ENCODE peak calls at places on chromosomes 13 and 19, in four cellular contexts. One of them, this sample, is unnamed.

GRCh38 chr13:77720988-77721387 is 23.5 kb downstream of the SLAIN1 start:
- DNase-seq in neuronal stem cell: no peak
- DNase-seq in mesenchymal stem cell: no peak
- DNase-seq in H1: no peak
- DNase-seq in this sample: no peak

GRCh38 chr13:45055198-45055901 is 65.0 kb upstream of the GTF2F2 start:
- DNase-seq in mesenchymal stem cell: peak; percentile 77
- DNase-seq in neuronal stem cell: no peak
- DNase-seq in H1: no peak
- DNase-seq in this sample: no peak

GRCh38 chr19:21835810-21836444 is at the start of gene ZNF43:
- DNase-seq in neuronal stem cell: peak; percentile 92
- DNase-seq in H1: peak; percentile 88
- DNase-seq in mesenchymal stem cell: peak; percentile 96
- DNase-seq in this sample: peak; percentile 91

GRCh38 chr19:32416749-32417469 is 11.3 kb downstream of the DPY19L3 start:
- DNase-seq in mesenchymal stem cell: no peak
- DNase-seq in neuronal stem cell: no peak
- DNase-seq in H1: no peak
- DNase-seq in this sample: no peak

GRCh38 chr13:30030141-30030750 is 179.8 kb upstream of the UBL3 start:
- DNase-seq in mesenchymal stem cell: no peak
- DNase-seq in neuronal stem cell: no peak
- DNase-seq in H1: no peak
- DNase-seq in this sample: no peak

GRCh38 chr19:50893047-50893737 is 18.0 kb downstream of the KLK4 start:
- DNase-seq in neuronal stem cell: no peak
- DNase-seq in H1: peak; percentile 61
- DNase-seq in mesenchymal stem cell: no peak
- DNase-seq in this sample: no peak

GRCh38 chr19:45177817-45178261 is at the start of gene TRAPPC6A:
- DNase-seq in H1: no peak
- DNase-seq in neuronal stem cell: no peak
- DNase-seq in mesenchymal stem cell: peak; percentile 89
- DNase-seq in this sample: peak; percentile 93

GRCh38 chr19:787551-787950 is 9.7 kb upstream of the PTBP1 start:
- DNase-seq in mesenchymal stem cell: no peak
- DNase-seq in H1: no peak
- DNase-seq in neuronal stem cell: no peak
- DNase-seq in this sample: peak; percentile 37

GRCh38 chr19:2150794-2151338 is 500 bp downstream of the AP3D1 start:
- DNase-seq in mesenchymal stem cell: peak; percentile 20
- DNase-seq in neuronal stem cell: no peak
- DNase-seq in H1: peak; percentile 69
- DNase-seq in this sample: no peak

GRCh38 chr19:31338069-31338767 is 11.0 kb downstream of the TSHZ3 start:
- DNase-seq in neuronal stem cell: no peak
- DNase-seq in mesenchymal stem cell: peak; percentile 93
- DNase-seq in H1: peak; percentile 75
- DNase-seq in this sample: no peak

GRCh38 chr13:59452189-59452588 is 711.5 kb downstream of the DIAPH3 start:
- DNase-seq in H1: no peak
- DNase-seq in neuronal stem cell: no peak
- DNase-seq in mesenchymal stem cell: no peak
- DNase-seq in this sample: no peak

GRCh38 chr13:51311271-51311670 is 28.2 kb upstream of the SERPINE3 start:
- DNase-seq in H1: no peak
- DNase-seq in mesenchymal stem cell: no peak
- DNase-seq in neuronal stem cell: no peak
- DNase-seq in this sample: no peak

GRCh38 chr13:72599148-72599743 is 128.2 kb downstream of the MZT1 start:
- DNase-seq in neuronal stem cell: no peak
- DNase-seq in mesenchymal stem cell: no peak
- DNase-seq in H1: no peak
- DNase-seq in this sample: no peak

GRCh38 chr13:105441406-105441805 is 1094.1 kb downstream of the EFNB2 start:
- DNase-seq in H1: no peak
- DNase-seq in mesenchymal stem cell: peak; percentile 16
- DNase-seq in neuronal stem cell: no peak
- DNase-seq in this sample: no peak

GRCh38 chr13:43405457-43405856 is 381.3 kb downstream of the ENOX1 start:
- DNase-seq in H1: no peak
- DNase-seq in mesenchymal stem cell: peak; percentile 72
- DNase-seq in neuronal stem cell: no peak
- DNase-seq in this sample: peak; percentile 34

GRCh38 chr13:79782541-79783216 is 301.7 kb downstream of the NDFIP2 start:
- DNase-seq in neuronal stem cell: peak; percentile 85
- DNase-seq in H1: peak; percentile 66
- DNase-seq in mesenchymal stem cell: peak; percentile 87
- DNase-seq in this sample: no peak
- H3K9ac ChIP-seq in neuronal stem cell: no peak overlapping the region
- H3K9ac ChIP-seq in H1: no peak overlapping the region
- H3K9ac ChIP-seq in mesenchymal stem cell: no peak overlapping the region
- H3K9ac ChIP-seq in this sample: no peak overlapping the region

DNA sequence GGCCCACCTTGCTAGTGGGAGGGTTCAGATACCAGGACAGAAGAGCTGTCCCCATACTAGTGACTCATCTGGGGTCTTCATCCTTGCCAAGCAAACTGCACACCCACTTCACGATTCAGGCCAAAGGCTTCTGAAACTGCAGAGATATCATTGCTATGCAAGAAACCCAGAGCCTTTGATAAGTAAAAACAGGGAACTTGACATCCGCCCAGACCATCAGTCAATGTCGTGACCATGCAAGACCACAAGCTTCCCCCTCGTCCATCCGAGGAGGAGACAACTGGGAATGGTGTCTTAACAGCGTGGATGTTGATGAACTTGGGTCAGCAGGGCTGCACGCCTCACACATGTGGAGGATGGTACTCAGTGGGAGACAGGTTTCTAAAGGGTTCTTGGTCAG is 58.0 kb downstream of the ABCC4 start:
- DNase-seq in neuronal stem cell: no peak
- DNase-seq in mesenchymal stem cell: no peak
- DNase-seq in H1: no peak
- DNase-seq in this sample: no peak
- H3K4me3 ChIP-seq in neuronal stem cell: no peak overlapping the region
- H3K4me3 ChIP-seq in mesenchymal stem cell: no peak overlapping the region
- H3K4me3 ChIP-seq in H1: no peak overlapping the region
- H3K4me3 ChIP-seq in this sample: no peak overlapping the region

GRCh38 chr19:13840751-13841338 is 36.1 kb upstream of the NANOS3 start:
- DNase-seq in H1: no peak
- DNase-seq in neuronal stem cell: no peak
- DNase-seq in mesenchymal stem cell: no peak
- DNase-seq in this sample: no peak

GRCh38 chr19:13844130-13844631 is 32.8 kb upstream of the NANOS3 start:
- DNase-seq in neuronal stem cell: no peak
- DNase-seq in H1: peak; percentile 53
- DNase-seq in mesenchymal stem cell: no peak
- DNase-seq in this sample: no peak

GRCh38 chr19:13841339-13842293 is 35.3 kb upstream of the NANOS3 start:
- DNase-seq in neuronal stem cell: no peak
- DNase-seq in H1: no peak
- DNase-seq in mesenchymal stem cell: peak; percentile 73
- DNase-seq in this sample: peak; percentile 65

GRCh38 chr19:13843104-13843921 is 33.6 kb upstream of the NANOS3 start:
- DNase-seq in H1: peak; percentile 68
- DNase-seq in mesenchymal stem cell: peak; percentile 86
- DNase-seq in neuronal stem cell: no peak
- DNase-seq in this sample: peak; percentile 53

DNA sequence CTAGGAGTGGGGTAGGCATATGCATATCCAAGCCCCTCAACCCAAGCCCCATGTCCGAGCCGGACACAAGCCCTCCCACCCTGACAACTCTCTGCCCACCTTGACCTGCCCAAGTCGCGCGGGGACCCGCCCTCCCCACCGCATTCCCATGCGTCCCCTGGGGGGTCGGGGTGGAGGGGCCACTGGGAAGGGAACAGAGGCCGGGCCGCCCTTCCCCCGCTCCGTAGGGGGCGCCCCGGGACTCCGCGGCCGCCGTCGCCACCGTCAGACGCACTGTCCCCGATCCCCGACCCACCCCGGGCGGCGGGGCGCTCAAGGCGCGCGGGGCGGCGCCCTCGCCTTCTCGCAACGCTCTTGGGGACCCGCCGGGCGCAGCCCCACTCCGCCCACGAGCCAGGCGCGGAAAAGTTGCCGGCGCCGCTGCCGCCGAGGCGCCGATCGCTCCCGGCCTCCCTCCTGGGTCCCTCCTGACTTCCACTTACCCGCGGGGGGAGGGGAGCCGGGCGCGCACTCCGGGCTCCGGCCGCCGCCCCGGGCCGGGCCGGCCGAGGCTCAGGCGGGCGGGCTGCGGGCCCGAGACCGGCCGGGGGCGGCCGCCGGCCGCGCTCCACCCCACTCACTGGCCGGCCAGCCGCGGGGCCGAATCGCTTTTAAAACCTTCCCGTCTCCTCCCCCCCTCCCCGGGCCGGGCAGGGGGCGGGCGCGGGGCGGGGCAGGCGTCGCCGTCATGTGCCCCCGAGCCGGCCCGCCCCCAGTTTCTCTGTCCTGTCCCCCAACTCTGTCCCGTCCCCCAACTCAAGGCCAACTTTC is 34.4 kb upstream of the NANOS3 start:
- DNase-seq in H1: no peak
- DNase-seq in mesenchymal stem cell: peak; percentile 87
- DNase-seq in neuronal stem cell: no peak
- DNase-seq in this sample: peak; percentile 71
- H2BK12ac ChIP-seq in H1: peak overlapping the region; percentile 90
- H2BK12ac ChIP-seq in mesenchymal stem cell: peak overlapping the region; percentile 99
- H2BK12ac ChIP-seq in neuronal stem cell: no peak overlapping the region
- H2BK12ac ChIP-seq in this sample: peak overlapping the region; percentile 91

GRCh38 chr19:12162882-12163806 is at the start of gene ZNF136:
- DNase-seq in H1: peak; percentile 93
- DNase-seq in mesenchymal stem cell: peak; percentile 97
- DNase-seq in neuronal stem cell: peak; percentile 90
- DNase-seq in this sample: peak; percentile 100

GRCh38 chr19:12159773-12160414 is 3.0 kb upstream of the ZNF136 start:
- DNase-seq in H1: no peak
- DNase-seq in neuronal stem cell: no peak
- DNase-seq in mesenchymal stem cell: no peak
- DNase-seq in this sample: no peak

GRCh38 chr19:12166596-12166995 is 3.7 kb downstream of the ZNF136 start:
- DNase-seq in mesenchymal stem cell: peak; percentile 48
- DNase-seq in neuronal stem cell: no peak
- DNase-seq in H1: no peak
- DNase-seq in this sample: no peak

GRCh38 chr19:12163841-12164240 is 945 bp downstream of the ZNF136 start:
- DNase-seq in neuronal stem cell: no peak
- DNase-seq in H1: no peak
- DNase-seq in mesenchymal stem cell: peak; percentile 55
- DNase-seq in this sample: no peak

DNA sequence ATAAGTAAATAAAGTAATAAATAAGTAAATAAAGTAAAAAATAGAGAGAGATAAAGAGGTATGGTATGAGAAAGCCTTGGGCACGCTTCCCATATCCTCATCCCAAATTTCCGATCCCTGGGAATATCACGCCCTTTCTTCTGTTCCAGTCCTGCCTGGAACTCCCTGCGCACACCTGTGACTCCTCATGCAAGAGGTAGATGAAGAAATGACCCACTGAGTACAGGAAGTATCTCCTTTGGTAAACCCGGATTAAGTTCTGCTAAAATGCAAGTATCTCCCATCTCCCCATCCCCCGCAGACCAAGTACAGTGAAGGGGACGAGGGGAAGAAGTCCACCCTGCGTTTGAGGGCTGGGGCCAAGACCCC is 399 bp upstream of the ZNF136 start:
- DNase-seq in H1: no peak
- DNase-seq in neuronal stem cell: no peak
- DNase-seq in mesenchymal stem cell: no peak
- DNase-seq in this sample: no peak
- H3K9ac ChIP-seq in H1: no peak overlapping the region
- H3K9ac ChIP-seq in neuronal stem cell: no peak overlapping the region
- H3K9ac ChIP-seq in mesenchymal stem cell: peak overlapping the region; percentile 97
- H3K9ac ChIP-seq in this sample: no peak overlapping the region

GRCh38 chr19:18834644-18834984 is 2.9 kb downstream of the UPF1 start:
- DNase-seq in neuronal stem cell: no peak
- DNase-seq in mesenchymal stem cell: no peak
- DNase-seq in H1: no peak
- DNase-seq in this sample: no peak
- H3K4me3 ChIP-seq in neuronal stem cell: no peak overlapping the region
- H3K4me3 ChIP-seq in mesenchymal stem cell: no peak overlapping the region
- H3K4me3 ChIP-seq in H1: no peak overlapping the region
- H3K4me3 ChIP-seq in this sample: no peak overlapping the region

DNA sequence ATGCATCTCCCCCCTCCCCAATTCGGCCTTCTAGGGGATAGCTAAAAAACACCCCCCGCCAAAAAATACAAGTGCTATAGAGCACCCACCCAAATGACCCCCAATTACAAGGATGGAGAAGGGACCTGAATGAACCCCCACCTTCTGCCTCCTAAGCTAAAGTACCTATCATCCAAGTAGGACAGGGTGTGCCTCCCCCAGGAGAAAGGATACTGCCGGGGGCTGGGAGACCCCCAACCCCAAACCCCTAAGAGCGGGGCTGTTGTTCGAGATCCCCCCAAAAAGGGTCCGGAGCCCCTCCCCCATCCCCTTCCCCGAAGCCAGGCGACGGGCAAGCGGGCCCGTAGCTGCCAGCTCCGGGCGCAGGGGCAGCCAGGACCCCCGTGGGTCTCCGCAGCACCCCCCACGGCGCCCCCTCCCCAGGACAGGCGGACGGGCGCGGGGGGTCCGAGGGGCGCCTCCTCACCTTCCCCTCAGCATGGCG is 1.9 kb downstream of the ZC3H4 start:
- DNase-seq in H1: no peak
- DNase-seq in neuronal stem cell: peak; percentile 45
- DNase-seq in mesenchymal stem cell: no peak
- DNase-seq in this sample: no peak
- H2BK12ac ChIP-seq in H1: no peak overlapping the region
- H2BK12ac ChIP-seq in neuronal stem cell: no peak overlapping the region
- H2BK12ac ChIP-seq in mesenchymal stem cell: no peak overlapping the region
- H2BK12ac ChIP-seq in this sample: peak overlapping the region; percentile 35

GRCh38 chr19:18733196-18733647 is 49.7 kb downstream of the CRTC1 start:
- DNase-seq in neuronal stem cell: no peak
- DNase-seq in mesenchymal stem cell: peak; percentile 92
- DNase-seq in H1: no peak
- DNase-seq in this sample: no peak

GRCh38 chr19:18731562-18732008 is 48.1 kb downstream of the CRTC1 start:
- DNase-seq in H1: no peak
- DNase-seq in neuronal stem cell: no peak
- DNase-seq in mesenchymal stem cell: no peak
- DNase-seq in this sample: no peak

GRCh38 chr19:18730885-18731513 is 47.5 kb downstream of the CRTC1 start:
- DNase-seq in H1: no peak
- DNase-seq in mesenchymal stem cell: no peak
- DNase-seq in neuronal stem cell: no peak
- DNase-seq in this sample: no peak

GRCh38 chr19:18726846-18727245 is 43.4 kb downstream of the CRTC1 start:
- DNase-seq in H1: no peak
- DNase-seq in neuronal stem cell: no peak
- DNase-seq in mesenchymal stem cell: no peak
- DNase-seq in this sample: no peak

GRCh38 chr19:18729933-18730530 is 46.6 kb downstream of the CRTC1 start:
- DNase-seq in neuronal stem cell: no peak
- DNase-seq in mesenchymal stem cell: no peak
- DNase-seq in H1: no peak
- DNase-seq in this sample: no peak
- H3K9ac ChIP-seq in neuronal stem cell: peak overlapping the region; percentile 60
- H3K9ac ChIP-seq in mesenchymal stem cell: no peak overlapping the region
- H3K9ac ChIP-seq in H1: no peak overlapping the region
- H3K9ac ChIP-seq in this sample: no peak overlapping the region

GRCh38 chr19:3687774-3688706 is 12.2 kb downstream of the PIP5K1C start:
- DNase-seq in mesenchymal stem cell: no peak
- DNase-seq in H1: no peak
- DNase-seq in neuronal stem cell: no peak
- DNase-seq in this sample: peak; percentile 87
- H3K4me3 ChIP-seq in mesenchymal stem cell: peak overlapping the region; percentile 11
- H3K4me3 ChIP-seq in H1: peak overlapping the region; percentile 2
- H3K4me3 ChIP-seq in neuronal stem cell: no peak overlapping the region
- H3K4me3 ChIP-seq in this sample: no peak overlapping the region